ENCODE peak calls at places on chromosomes 16 and 17, in five cellular contexts. C is WTC11, V is K562, G is GM23338, F is GM12878. J is an unnamed sample.

GRCh38 chr16:67486805-67487204 is 3.5 kb upstream of the AGRP start:
- DNase-seq in C (no peak), V (no peak), G (no peak), F (no peak), J (no peak)

GRCh38 chr16:57392694-57393093 is 11.9 kb upstream of the CCL17 start:
- DNase-seq in C (no peak), V (no peak), G (no peak), F (no peak), J (no peak)

GRCh38 chr17:58059141-58059540 is 24.1 kb upstream of the DYNLL2 start:
- DNase-seq in C (no peak), V (no peak), G (peak), F (no peak), J (no peak)

GRCh38 chr16:56742030-56742984 is 12.4 kb downstream of the NUP93 start:
- DNase-seq in C (no peak), V (peak), G (no peak), F (no peak), J (no peak)

GRCh38 chr16:64317601-64318000 is 804.3 kb downstream of the CDH11 start:
- DNase-seq in C (no peak), V (no peak), G (no peak), F (no peak), J (no peak)

GRCh38 chr17:80034977-80035686 is 540 bp downstream of the TBC1D16 start:
- DNase-seq in C (peak), V (no peak), G (peak), F (no peak), J (no peak)

GRCh38 chr17:14268264-14268663 is 31.6 kb upstream of the CDRT15 start:
- DNase-seq in C (no peak), V (no peak), G (peak), F (no peak), J (no peak)

GRCh38 chr16:53154513-53154912 is 99.7 kb downstream of the CHD9 start:
- DNase-seq in C (no peak), V (no peak), G (peak), F (no peak), J (no peak)

GRCh38 chr17:7988750-7989178 is 13.7 kb upstream of the GUCY2D start:
- DNase-seq in C (no peak), V (peak), G (peak), F (peak), J (no peak)

GRCh38 chr17:70394430-70394829 is 225.1 kb downstream of the KCNJ2 start:
- DNase-seq in C (no peak), V (no peak), G (no peak), F (no peak), J (no peak)

GRCh38 chr16:54305066-54305465 is 18.5 kb upstream of the IRX3 start:
- DNase-seq in C (no peak), V (no peak), G (no peak), F (no peak), J (no peak)

GRCh38 chr17:15914400-15915165 is 30.3 kb upstream of the ADORA2B start:
- DNase-seq in C (peak), V (no peak), G (no peak), F (no peak), J (no peak)

GRCh38 chr17:1058423-1059130 is 61.6 kb downstream of the TIMM22 start:
- DNase-seq in C (peak), V (peak), G (peak), F (no peak), J (peak)

GRCh38 chr16:1472974-1473373 is 1.9 kb downstream of the CLCN7 start:
- DNase-seq in C (no peak), V (peak), G (no peak), F (no peak), J (no peak)

GRCh38 chr17:74840989-74841666 is 18.6 kb downstream of the GRIN2C start:
- DNase-seq in C (no peak), V (peak), G (peak), F (no peak), J (no peak)

GRCh38 chr17:29827179-29827578 is 102.8 kb downstream of the SSH2 start:
- DNase-seq in C (no peak), V (no peak), G (no peak), F (no peak), J (no peak)

GRCh38 chr17:19630035-19630434 is 18.5 kb upstream of the ALDH3A2 start:
- DNase-seq in C (no peak), V (no peak), G (no peak), F (no peak), J (no peak)

GRCh38 chr17:46732133-46732532 is 86.4 kb downstream of the WNT3 start:
- DNase-seq in C (no peak), V (no peak), G (peak), F (no peak), J (no peak)

GRCh38 chr16:68100504-68100903 is 15.3 kb downstream of the NFATC3 start:
- DNase-seq in C (no peak), V (no peak), G (no peak), F (no peak), J (no peak)

GRCh38 chr17:79135628-79136405 is 61.2 kb downstream of the ENGASE start:
- DNase-seq in C (no peak), V (no peak), G (no peak), F (no peak), J (no peak)

GRCh38 chr16:3963203-3963602 is 82.7 kb upstream of the CREBBP start:
- DNase-seq in C (no peak), V (no peak), G (peak), F (no peak), J (no peak)

GRCh38 chr17:70157151-70157550 is 12.2 kb upstream of the KCNJ2 start:
- DNase-seq in C (no peak), V (no peak), G (no peak), F (no peak), J (no peak)

GRCh38 chr16:57635266-57636097 is 7.1 kb downstream of the ADGRG1 start:
- DNase-seq in C (no peak), V (no peak), G (no peak), F (no peak), J (no peak)

GRCh38 chr16:74309789-74310781 is 13.5 kb downstream of the PSMD7 start:
- DNase-seq in C (no peak), V (peak), G (peak), F (no peak), J (no peak)

GRCh38 chr17:76014925-76015261 is 12.2 kb downstream of the EVPL start:
- DNase-seq in C (no peak), V (peak), G (no peak), F (no peak), J (no peak)

GRCh38 chr16:67481561-67482259 is 753 bp upstream of the ATP6V0D1 start:
- DNase-seq in C (no peak), V (peak), G (peak), F (no peak), J (no peak)

GRCh38 chr16:354971-355441 is 2.5 kb upstream of the AXIN1 start:
- DNase-seq in C (no peak), V (no peak), G (no peak), F (no peak), J (no peak)

GRCh38 chr16:30858829-30859423 is 35.0 kb downstream of the BCL7C start:
- DNase-seq in C (no peak), V (no peak), G (no peak), F (no peak), J (no peak)

GRCh38 chr17:798246-798645 is 16.1 kb downstream of the MRM3 start:
- DNase-seq in C (no peak), V (no peak), G (no peak), F (no peak), J (no peak)

GRCh38 chr17:71208111-71208704 is 912.6 kb upstream of the SOX9 start:
- DNase-seq in C (no peak), V (no peak), G (no peak), F (no peak), J (no peak)

GRCh38 chr17:30761058-30761457 is 63.4 kb downstream of the CRLF3 start:
- DNase-seq in C (no peak), V (no peak), G (no peak), F (no peak), J (no peak)

GRCh38 chr17:44079877-44080821 is 9.6 kb downstream of the G6PC3 start:
- DNase-seq in C (no peak), V (no peak), G (no peak), F (no peak), J (no peak)

GRCh38 chr16:82621796-82622195 is 5.0 kb upstream of the CDH13 start:
- DNase-seq in C (no peak), V (no peak), G (peak), F (no peak), J (no peak)

GRCh38 chr17:3913531-3914318 is 2.5 kb downstream of the P2RX1 start:
- DNase-seq in C (peak), V (peak), G (peak), F (peak), J (peak)

GRCh38 chr17:19306160-19307111 is 56.1 kb downstream of the B9D1 start:
- DNase-seq in C (no peak), V (no peak), G (no peak), F (peak), J (no peak)

GRCh38 chr16:86846136-86846535 is 267.8 kb downstream of the FOXL1 start:
- DNase-seq in C (no peak), V (no peak), G (no peak), F (no peak), J (no peak)
- TF ChIP-seq CREB1 in C (no peak), V (no peak), G (no peak), F (no peak), J (no peak)

GRCh38 chr17:36933174-36934143 is 3.8 kb upstream of the LHX1 start:
- DNase-seq in C (no peak), V (no peak), G (peak), F (no peak), J (no peak)

GRCh38 chr17:36934759-36935630 is 2.3 kb upstream of the LHX1 start:
- DNase-seq in C (peak), V (peak), G (peak), F (no peak), J (peak)

GRCh38 chr17:36935681-36936454 is 1.4 kb upstream of the LHX1 start:
- DNase-seq in C (peak), V (peak), G (peak), F (no peak), J (no peak)

GRCh38 chr17:36932383-36933173 is 4.7 kb upstream of the LHX1 start:
- DNase-seq in C (no peak), V (no peak), G (no peak), F (no peak), J (no peak)

GRCh38 chr17:36934144-36934758 is 3.0 kb upstream of the LHX1 start:
- DNase-seq in C (peak), V (no peak), G (peak), F (no peak), J (peak)
- TF ChIP-seq CTCF in C (no peak), V (no peak), G (peak), F (no peak), J (peak)

GRCh38 chr16:15677447-15677846 is 27.4 kb downstream of the NDE1 start:
- DNase-seq in C (no peak), V (no peak), G (no peak), F (no peak), J (no peak)

GRCh38 chr16:15686287-15686686 is 36.2 kb downstream of the NDE1 start:
- DNase-seq in C (no peak), V (no peak), G (no peak), F (no peak), J (no peak)

GRCh38 chr16:15676506-15676905 is 26.5 kb downstream of the NDE1 start:
- DNase-seq in C (no peak), V (no peak), G (no peak), F (no peak), J (no peak)

DNA sequence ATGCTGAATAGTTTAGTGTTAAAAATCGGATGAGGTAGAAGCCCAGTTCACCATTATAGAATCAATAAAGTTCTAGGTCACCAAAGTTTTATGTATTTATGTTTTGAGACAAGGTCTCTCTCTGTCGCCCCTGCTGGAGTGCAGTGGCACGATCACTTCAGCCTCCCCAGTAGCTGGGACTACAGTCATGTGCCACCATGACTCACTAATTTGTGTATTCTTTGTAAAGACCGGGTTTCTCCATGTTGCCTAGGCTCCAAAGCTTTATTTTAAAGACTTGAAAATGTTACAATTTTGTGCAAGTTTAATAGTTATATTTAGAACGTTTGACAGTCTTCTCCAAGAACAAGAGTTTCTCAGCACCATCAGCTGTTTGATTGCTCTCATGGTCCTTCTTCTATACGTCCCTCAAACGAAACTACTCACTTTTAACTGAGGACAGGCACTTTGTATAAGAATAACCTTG is 32.1 kb downstream of the NDE1 start:
- DNase-seq in C (peak), V (peak), G (peak), F (no peak), J (no peak)
- TF ChIP-seq CREB1 in C (no peak), V (no peak), G (no peak), F (no peak), J (no peak)

GRCh38 chr17:81513669-81514484 is 1.3 kb upstream of the ACTG1 start:
- DNase-seq in C (peak), V (peak), G (peak), F (no peak), J (no peak)
- TF ChIP-seq CTCF in C (no peak), V (no peak), G (no peak), F (no peak), J (no peak)

GRCh38 chr17:72244494-72244893 is 123.7 kb downstream of the SOX9 start:
- DNase-seq in C (no peak), V (no peak), G (no peak), F (no peak), J (no peak)
- TF ChIP-seq CREB1 in C (no peak), V (no peak), G (no peak), F (no peak), J (no peak)

GRCh38 chr17:9235346-9235745 is 214.0 kb downstream of the NTN1 start:
- DNase-seq in C (no peak), V (no peak), G (no peak), F (no peak), J (no peak)
- TF ChIP-seq CTCF in C (no peak), V (no peak), G (no peak), F (no peak), J (no peak)

GRCh38 chr17:42796066-42796758 is 2.3 kb downstream of the COA3 start:
- DNase-seq in C (no peak), V (no peak), G (no peak), F (no peak), J (no peak)
- TF ChIP-seq CREB1 in C (no peak), V (no peak), G (no peak), F (no peak), J (no peak)

DNA sequence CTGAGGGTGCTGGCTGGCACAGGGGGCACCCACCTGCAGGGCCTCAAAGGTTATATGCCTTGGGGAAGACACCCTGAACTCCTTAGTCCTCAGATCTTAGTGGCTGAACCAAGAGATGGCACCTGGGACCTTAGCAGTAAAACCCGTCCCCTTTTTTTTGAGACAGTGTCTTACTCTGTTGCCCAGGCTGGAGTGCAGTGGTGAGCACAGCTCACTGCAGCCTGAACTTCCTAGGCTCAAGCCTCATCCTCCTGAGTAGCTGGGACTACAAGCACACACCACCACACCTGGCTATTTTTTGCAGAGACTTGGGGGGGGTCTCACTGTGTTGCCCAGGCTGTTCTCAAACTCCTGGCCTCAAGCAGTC is 237.2 kb downstream of the MRTFB start:
- DNase-seq in C (no peak), V (no peak), G (no peak), F (no peak), J (no peak)
- TF ChIP-seq CTCF in C (no peak), V (no peak), G (no peak), F (peak), J (no peak)

GRCh38 chr17:49571283-49571682 is 4.4 kb upstream of the NXPH3 start:
- DNase-seq in C (no peak), V (no peak), G (no peak), F (no peak), J (no peak)
- TF ChIP-seq CREB1 in C (no peak), V (no peak), G (no peak), F (no peak), J (no peak)

GRCh38 chr16:78786635-78787034 is 687.2 kb downstream of the WWOX start:
- DNase-seq in C (no peak), V (no peak), G (no peak), F (no peak), J (no peak)
- TF ChIP-seq CTCF in C (no peak), V (no peak), G (no peak), F (no peak), J (no peak)